ENCODE peak calls at places on chromosomes 5 and 9, in ten cellular contexts. I is heart left ventricle, A is adrenal gland, E is GM12891, W is erythroblast, X is sigmoid colon, K is uterus, O is H1, Y is breast epithelium, P is IMR-90. G is an unnamed sample.

GRCh38 chr9:96553070-96553469 is 66.6 kb downstream of the CDC14B start:
- DNase-seq in E (no peak), A (no peak), X (no peak), O (no peak), K (no peak), P (peak), I (no peak), Y (no peak), W (no peak), G (peak)

GRCh38 chr9:113581865-113582697 is 118.6 kb downstream of the RGS3 start:
- DNase-seq in I (peak), E (peak), P (peak), W (peak), K (peak), X (peak), A (peak), O (no peak), Y (no peak), G (no peak)

GRCh38 chr9:134886413-134886913 is 5.9 kb downstream of the FCN2 start:
- DNase-seq in O (no peak), X (no peak), W (no peak), K (no peak), P (no peak), A (no peak), Y (no peak), I (no peak), E (no peak), G (no peak)

GRCh38 chr9:87973791-87974292 is 491 bp downstream of the CDK20 start:
- DNase-seq in K (no peak), I (no peak), P (no peak), O (peak), A (no peak), W (no peak), E (no peak), Y (no peak), X (no peak), G (no peak)

GRCh38 chr9:21017092-21017491 is 14.3 kb downstream of the HACD4 start:
- DNase-seq in K (no peak), I (no peak), A (no peak), O (no peak), P (peak), Y (no peak), X (no peak), E (no peak), W (no peak), G (no peak)

GRCh38 chr9:132410642-132411041 is 631 bp downstream of the CFAP77 start:
- DNase-seq in E (no peak), P (no peak), W (no peak), Y (no peak), O (no peak), K (no peak), X (no peak), I (no peak), A (no peak), G (no peak)

GRCh38 chr5:36398137-36398536 is 96.4 kb upstream of the RANBP3L start:
- DNase-seq in I (no peak), W (no peak), Y (no peak), O (no peak), A (no peak), X (no peak), E (no peak), P (peak), K (no peak), G (no peak)

GRCh38 chr5:154248691-154249090 is 58.2 kb downstream of the GALNT10 start:
- DNase-seq in P (no peak), I (no peak), A (no peak), O (no peak), Y (no peak), W (no peak), K (no peak), X (no peak), E (no peak), G (no peak)

GRCh38 chr9:108142504-108143201 is 653.1 kb upstream of the KLF4 start:
- DNase-seq in E (no peak), I (peak), A (peak), W (no peak), K (peak), P (peak), Y (peak), X (peak), O (peak), G (no peak)

GRCh38 chr9:98598861-98599260 is 109.9 kb downstream of the GABBR2 start:
- DNase-seq in A (no peak), X (no peak), E (no peak), Y (no peak), K (no peak), P (no peak), O (no peak), W (no peak), I (no peak), G (no peak)

GRCh38 chr5:64923151-64923685 is 154.5 kb downstream of the CWC27 start:
- DNase-seq in K (no peak), I (no peak), P (peak), E (no peak), A (no peak), Y (no peak), X (no peak), O (no peak), W (no peak), G (no peak)

GRCh38 chr9:7342229-7342628 is 457.3 kb downstream of the DMAC1 start:
- DNase-seq in W (no peak), A (no peak), X (no peak), K (no peak), O (no peak), E (no peak), I (no peak), P (no peak), Y (no peak), G (no peak)

GRCh38 chr9:8521112-8521511 is 721.5 kb upstream of the DMAC1 start:
- DNase-seq in O (no peak), I (no peak), P (no peak), X (no peak), Y (no peak), W (no peak), K (no peak), A (no peak), E (no peak), G (no peak)

GRCh38 chr5:60649288-60649917 is 50.6 kb downstream of the DEPDC1B start:
- DNase-seq in O (no peak), E (no peak), I (no peak), A (no peak), P (peak), X (no peak), K (no peak), W (peak), Y (no peak), G (no peak)

GRCh38 chr5:43203373-43203772 is 11.3 kb downstream of the NIM1K start:
- DNase-seq in W (no peak), K (no peak), Y (no peak), P (peak), A (no peak), I (no peak), E (no peak), X (no peak), O (no peak), G (no peak)

GRCh38 chr5:176817369-176817841 is 7.0 kb downstream of the UNC5A start:
- DNase-seq in E (no peak), Y (no peak), I (no peak), A (no peak), P (no peak), O (peak), K (no peak), X (no peak), W (no peak), G (no peak)

GRCh38 chr5:61678966-61679365 is 346.9 kb downstream of the ZSWIM6 start:
- DNase-seq in K (no peak), X (no peak), P (no peak), I (no peak), A (no peak), Y (no peak), W (no peak), O (no peak), E (no peak), G (peak)

GRCh38 chr5:139908749-139909148 is 113.1 kb downstream of the PSD2 start:
- DNase-seq in K (no peak), X (peak), E (no peak), P (no peak), W (no peak), O (no peak), I (no peak), Y (no peak), A (peak), G (peak)

GRCh38 chr9:89808076-89808701 is 203.4 kb downstream of the GADD45G start:
- DNase-seq in E (no peak), I (no peak), W (no peak), K (peak), Y (no peak), X (no peak), O (peak), A (peak), P (no peak), G (no peak)

GRCh38 chr9:135038826-135039225 is 48.6 kb upstream of the OLFM1 start:
- DNase-seq in A (no peak), W (no peak), I (no peak), K (no peak), X (peak), O (peak), P (no peak), E (no peak), Y (peak), G (no peak)

GRCh38 chr9:32928912-32929311 is 72.5 kb downstream of the APTX start:
- DNase-seq in W (no peak), K (no peak), P (no peak), X (no peak), I (no peak), O (no peak), Y (no peak), E (no peak), A (no peak), G (no peak)

GRCh38 chr5:34022131-34022705 is 14.4 kb upstream of the AMACR start:
- DNase-seq in K (no peak), X (no peak), A (no peak), Y (no peak), E (no peak), P (peak), I (no peak), O (no peak), W (no peak), G (no peak)

GRCh38 chr9:105043370-105043936 is 115.5 kb upstream of the ABCA1 start:
- DNase-seq in I (no peak), P (no peak), E (no peak), W (no peak), O (no peak), K (no peak), A (no peak), Y (no peak), X (no peak), G (no peak)

GRCh38 chr5:168362097-168362885 is 70.8 kb downstream of the WWC1 start:
- DNase-seq in I (no peak), Y (no peak), E (no peak), A (no peak), X (no peak), O (no peak), P (no peak), W (no peak), K (no peak), G (no peak)

GRCh38 chr9:89593776-89594427 is 10.9 kb upstream of the GADD45G start:
- DNase-seq in P (peak), I (peak), E (peak), O (peak), K (no peak), X (no peak), Y (peak), A (peak), W (peak), G (peak)

GRCh38 chr5:8644377-8644776 is 775.4 kb downstream of the MTRR start:
- DNase-seq in O (no peak), I (no peak), Y (no peak), P (no peak), E (no peak), X (no peak), K (no peak), W (no peak), A (no peak), G (no peak)

GRCh38 chr9:2677927-2678889 is 39.1 kb upstream of the KCNV2 start:
- DNase-seq in X (no peak), E (no peak), K (no peak), P (no peak), Y (no peak), W (no peak), A (no peak), O (no peak), I (no peak), G (no peak)

GRCh38 chr5:72539726-72540125 is 32.5 kb upstream of the ZNF366 start:
- DNase-seq in P (no peak), K (no peak), E (no peak), I (no peak), O (no peak), W (no peak), X (no peak), Y (no peak), A (no peak), G (no peak)

GRCh38 chr9:12739014-12739413 is 35.8 kb upstream of the LURAP1L start:
- DNase-seq in K (no peak), W (no peak), I (no peak), A (no peak), O (no peak), P (peak), Y (no peak), X (no peak), E (no peak), G (no peak)

GRCh38 chr5:173795601-173796000 is 92.5 kb upstream of the CPEB4 start:
- DNase-seq in A (peak), W (no peak), I (no peak), X (no peak), E (no peak), O (no peak), Y (no peak), K (no peak), P (no peak), G (no peak)

GRCh38 chr5:73989956-73990355 is 364.0 kb downstream of the ARHGEF28 start:
- DNase-seq in W (no peak), A (no peak), O (no peak), Y (no peak), X (no peak), P (no peak), E (no peak), I (no peak), K (no peak), G (no peak)

GRCh38 chr9:74573792-74574191 is 76.7 kb downstream of the RORB start:
- DNase-seq in W (no peak), O (no peak), X (no peak), P (no peak), E (no peak), K (no peak), I (no peak), Y (no peak), A (no peak), G (no peak)

GRCh38 chr5:147223951-147224791 is 10.7 kb upstream of the STK32A start:
- DNase-seq in Y (no peak), K (peak), W (peak), X (peak), O (no peak), P (peak), A (peak), I (no peak), E (no peak), G (peak)

GRCh38 chr5:180790020-180790419 is 12.6 kb downstream of the MGAT1 start:
- DNase-seq in P (no peak), X (peak), O (peak), A (no peak), E (no peak), Y (no peak), W (peak), K (no peak), I (no peak), G (no peak)

GRCh38 chr5:97071101-97071500 is 71.3 kb downstream of the LIX1 start:
- DNase-seq in K (peak), E (no peak), A (peak), I (no peak), O (no peak), P (peak), W (no peak), X (peak), Y (no peak), G (no peak)

GRCh38 chr5:40401281-40401680 is 278.4 kb upstream of the PTGER4 start:
- DNase-seq in K (no peak), E (no peak), A (no peak), I (no peak), Y (no peak), W (no peak), P (no peak), O (no peak), X (no peak), G (no peak)

GRCh38 chr9:104970588-104970987 is 42.6 kb upstream of the ABCA1 start:
- DNase-seq in X (no peak), O (no peak), W (no peak), P (peak), Y (no peak), K (peak), I (no peak), A (no peak), E (no peak), G (no peak)

GRCh38 chr9:121824651-121825480 is 173.4 kb downstream of the DAB2IP start:
- DNase-seq in A (no peak), P (peak), O (peak), Y (peak), K (no peak), E (no peak), X (no peak), W (peak), I (no peak), G (no peak)

GRCh38 chr5:67315082-67315801 is 118.6 kb upstream of the CD180 start:
- DNase-seq in X (no peak), P (peak), K (no peak), Y (no peak), I (no peak), E (no peak), A (no peak), W (no peak), O (no peak), G (peak)
- TF ChIP-seq POLR2A in X (no peak), P (no peak), K (no peak), Y (no peak), I (no peak), E (no peak), A (no peak), W (no peak), O (no peak), G (no peak)

DNA sequence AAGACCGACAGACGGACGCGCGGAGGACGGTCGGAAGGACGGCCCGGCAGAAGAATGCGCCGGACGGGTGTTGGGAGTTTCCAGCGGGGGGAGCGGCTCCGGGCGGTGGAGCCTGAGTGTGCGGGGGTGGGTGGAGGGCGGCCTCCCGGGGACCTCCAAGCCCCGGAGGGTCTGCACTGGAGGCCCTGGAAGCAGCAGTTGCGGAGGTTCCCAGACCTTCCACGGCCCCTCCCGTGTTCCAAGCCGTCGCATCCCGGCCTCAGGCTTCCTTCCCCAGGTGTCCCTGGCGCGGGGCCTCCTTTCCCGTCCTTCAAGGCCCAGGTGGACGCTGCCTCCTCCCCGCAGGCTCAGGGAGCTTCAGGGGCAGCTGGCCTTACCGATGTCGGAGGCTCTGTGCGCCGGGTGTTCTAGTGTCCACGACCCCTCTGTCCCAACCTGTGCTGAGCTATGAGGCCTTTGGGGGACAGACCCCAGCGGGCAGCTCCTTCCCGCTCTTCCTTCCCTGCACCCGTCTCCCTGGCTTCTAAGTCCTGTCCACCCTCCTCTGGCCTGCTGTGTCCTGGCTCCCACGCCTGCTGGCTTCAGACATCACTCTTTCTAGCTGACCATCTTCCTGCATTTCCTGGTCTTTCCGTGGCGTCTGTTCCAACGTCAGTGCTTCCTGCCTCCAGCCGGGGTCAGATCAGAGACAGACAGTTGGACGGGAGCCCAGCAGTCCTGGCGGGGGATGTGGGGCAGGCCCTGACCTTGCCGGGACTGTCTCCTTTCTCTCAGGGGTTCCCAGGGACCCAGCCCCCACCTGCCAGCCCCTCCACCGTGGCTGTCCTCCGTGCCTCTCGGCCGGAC is 5.6 kb downstream of the NRARP start:
- DNase-seq in P (peak), O (no peak), K (no peak), E (no peak), Y (no peak), I (peak), A (peak), X (no peak), W (no peak), G (no peak)
- TF ChIP-seq POLR2A in P (no peak), O (no peak), K (no peak), E (no peak), Y (no peak), I (peak), A (no peak), X (no peak), W (no peak), G (no peak)

DNA sequence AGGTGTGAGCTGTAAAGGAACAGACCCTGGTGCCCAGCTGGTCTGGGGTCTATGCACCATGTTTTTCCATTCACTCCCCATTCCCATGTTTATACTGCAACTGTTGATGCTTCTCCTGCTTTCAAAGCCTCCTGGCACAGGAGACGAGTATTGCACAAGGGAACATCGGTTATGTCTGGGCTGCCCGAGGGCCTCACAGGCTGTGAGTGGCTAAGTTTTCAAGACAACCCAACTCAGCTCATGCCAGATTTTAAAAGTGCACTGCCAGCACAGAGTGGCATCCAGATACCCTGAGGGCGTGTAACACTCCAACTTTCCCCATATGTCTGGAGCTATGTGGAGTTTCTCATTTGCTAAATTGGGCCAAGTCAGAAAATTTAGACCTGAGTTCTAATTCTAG is 72.9 kb downstream of the FEM1C start:
- DNase-seq in P (no peak), O (no peak), E (no peak), X (no peak), K (no peak), W (no peak), Y (peak), I (peak), A (no peak), G (no peak)
- TF ChIP-seq POLR2A in P (no peak), O (no peak), E (no peak), X (no peak), K (no peak), W (no peak), Y (no peak), I (no peak), A (no peak), G (no peak)

DNA sequence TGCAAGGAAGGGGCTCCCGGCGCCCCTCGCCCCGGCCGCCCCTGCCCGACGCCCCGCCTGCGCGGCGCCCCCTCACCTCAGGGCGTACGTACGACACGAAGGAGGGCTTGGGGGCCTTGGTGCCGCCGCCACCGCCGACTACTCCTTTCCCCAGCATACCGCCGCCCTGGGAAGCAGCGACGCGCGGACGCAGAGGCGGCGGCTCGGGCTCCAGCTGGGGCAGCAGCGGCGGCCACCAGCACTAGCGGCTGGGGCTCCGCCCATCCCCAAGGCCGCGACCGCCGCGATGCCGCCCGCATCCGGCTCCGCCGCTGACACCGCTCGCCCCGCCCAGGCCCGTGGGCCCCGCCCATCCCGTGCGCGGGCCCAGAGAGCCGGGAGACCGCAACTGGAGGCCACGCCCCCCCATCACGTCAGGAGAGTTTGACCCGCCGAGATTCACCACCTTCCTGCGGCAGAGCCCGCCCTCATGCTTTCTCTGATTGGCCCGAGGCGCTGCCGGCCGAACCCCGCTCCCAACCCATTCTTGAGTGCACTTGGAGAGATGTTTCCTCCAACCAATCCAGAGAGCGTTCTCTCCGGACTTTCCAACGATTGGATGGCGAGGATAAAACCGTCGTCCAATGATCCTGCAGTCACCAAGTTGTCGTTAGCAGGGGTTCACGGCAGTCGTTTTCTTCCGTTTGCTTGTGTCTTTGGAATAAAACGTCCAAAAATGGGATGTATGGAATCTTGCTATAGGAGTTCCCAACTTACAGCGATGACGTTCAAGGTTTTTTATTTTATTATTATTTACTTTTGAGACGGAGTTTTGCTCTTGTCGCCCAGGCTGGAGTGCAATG is at the start of gene MTMR12:
- DNase-seq in I (peak), P (peak), Y (peak), E (peak), X (peak), O (peak), K (peak), W (peak), A (peak), G (peak)
- TF ChIP-seq POLR2A in I (peak), P (peak), Y (peak), E (peak), X (peak), O (peak), K (peak), W (peak), A (peak), G (peak)

G was measured in H54.